ENCODE peak calls at places on chromosomes 1 and 21, in four cellular contexts. One of them, this sample, is unnamed.
A peak's percentile ranks its signal among the peaks of the same experiment; 100 is the strongest.

GRCh38 chr1:246218686-246219085 is 288.4 kb downstream of the SMYD3 start:
- DNase-seq in NCI-H2029 treated with DMSO at 0.1 percent for 48 hours: peak; percentile 22
- DNase-seq in nephron progenitor cell: no peak
- DNase-seq in psoas muscle: no peak
- DNase-seq in this sample: no peak

GRCh38 chr1:20601123-20601825 is 12.4 kb downstream of the CDA start:
- DNase-seq in NCI-H2029 treated with DMSO at 0.1 percent for 48 hours: no peak
- DNase-seq in nephron progenitor cell: no peak
- DNase-seq in psoas muscle: no peak
- DNase-seq in this sample: no peak

GRCh38 chr1:51594716-51595115 is 22.2 kb upstream of the OSBPL9 start:
- DNase-seq in NCI-H2029 treated with DMSO at 0.1 percent for 48 hours: no peak
- DNase-seq in nephron progenitor cell: no peak
- DNase-seq in psoas muscle: no peak
- DNase-seq in this sample: peak; percentile 31

GRCh38 chr1:11839727-11840705 is 7.6 kb downstream of the NPPA start:
- DNase-seq in NCI-H2029 treated with DMSO at 0.1 percent for 48 hours: no peak
- DNase-seq in nephron progenitor cell: no peak
- DNase-seq in psoas muscle: no peak
- DNase-seq in this sample: no peak

GRCh38 chr1:55623339-55623738 is 408.2 kb upstream of the USP24 start:
- DNase-seq in NCI-H2029 treated with DMSO at 0.1 percent for 48 hours: no peak
- DNase-seq in nephron progenitor cell: no peak
- DNase-seq in psoas muscle: peak; percentile 30
- DNase-seq in this sample: no peak

GRCh38 chr1:203405703-203406430 is 54.9 kb upstream of the FMOD start:
- DNase-seq in NCI-H2029 treated with DMSO at 0.1 percent for 48 hours: no peak
- DNase-seq in nephron progenitor cell: no peak
- DNase-seq in psoas muscle: no peak
- DNase-seq in this sample: no peak

GRCh38 chr1:166605137-166605536 is 234.1 kb upstream of the POGK start:
- DNase-seq in NCI-H2029 treated with DMSO at 0.1 percent for 48 hours: no peak
- DNase-seq in nephron progenitor cell: no peak
- DNase-seq in psoas muscle: no peak
- DNase-seq in this sample: no peak

GRCh38 chr21:45525153-45525909 is 16.9 kb downstream of the SLC19A1 start:
- DNase-seq in NCI-H2029 treated with DMSO at 0.1 percent for 48 hours: no peak
- DNase-seq in nephron progenitor cell: peak; percentile 12
- DNase-seq in psoas muscle: peak; percentile 50
- DNase-seq in this sample: no peak

GRCh38 chr1:205748398-205749093 is 1.4 kb downstream of the NUCKS1 start:
- DNase-seq in NCI-H2029 treated with DMSO at 0.1 percent for 48 hours: peak; percentile 27
- DNase-seq in nephron progenitor cell: peak; percentile 9
- DNase-seq in psoas muscle: no peak
- DNase-seq in this sample: no peak

GRCh38 chr1:156627313-156627880 is 8.2 kb downstream of the HAPLN2 start:
- DNase-seq in NCI-H2029 treated with DMSO at 0.1 percent for 48 hours: no peak
- DNase-seq in nephron progenitor cell: peak; percentile 64
- DNase-seq in psoas muscle: no peak
- DNase-seq in this sample: peak; percentile 73

GRCh38 chr1:41383094-41383852 is 22.0 kb downstream of the FOXO6 start:
- DNase-seq in NCI-H2029 treated with DMSO at 0.1 percent for 48 hours: no peak
- DNase-seq in nephron progenitor cell: peak; percentile 46
- DNase-seq in psoas muscle: no peak
- DNase-seq in this sample: peak; percentile 83

GRCh38 chr1:100972185-100972584 is 53.4 kb downstream of the DPH5 start:
- DNase-seq in NCI-H2029 treated with DMSO at 0.1 percent for 48 hours: no peak
- DNase-seq in nephron progenitor cell: no peak
- DNase-seq in psoas muscle: no peak
- DNase-seq in this sample: no peak

GRCh38 chr1:18200918-18201317 is 93.3 kb downstream of the IGSF21 start:
- DNase-seq in NCI-H2029 treated with DMSO at 0.1 percent for 48 hours: no peak
- DNase-seq in nephron progenitor cell: no peak
- DNase-seq in psoas muscle: no peak
- DNase-seq in this sample: no peak

GRCh38 chr1:192805832-192806323 is 3.0 kb upstream of the RGS2 start:
- DNase-seq in NCI-H2029 treated with DMSO at 0.1 percent for 48 hours: no peak
- DNase-seq in nephron progenitor cell: no peak
- DNase-seq in psoas muscle: no peak
- DNase-seq in this sample: peak; percentile 42

GRCh38 chr1:90614872-90615271 is 102.2 kb downstream of the BARHL2 start:
- DNase-seq in NCI-H2029 treated with DMSO at 0.1 percent for 48 hours: no peak
- DNase-seq in nephron progenitor cell: no peak
- DNase-seq in psoas muscle: no peak
- DNase-seq in this sample: peak; percentile 27

GRCh38 chr1:58573705-58574591 is 3.1 kb downstream of the TACSTD2 start:
- DNase-seq in NCI-H2029 treated with DMSO at 0.1 percent for 48 hours: no peak
- DNase-seq in nephron progenitor cell: no peak
- DNase-seq in psoas muscle: no peak
- DNase-seq in this sample: no peak

GRCh38 chr1:55443175-55443933 is 228.2 kb upstream of the USP24 start:
- DNase-seq in NCI-H2029 treated with DMSO at 0.1 percent for 48 hours: peak; percentile 10
- DNase-seq in nephron progenitor cell: no peak
- DNase-seq in psoas muscle: peak; percentile 87
- DNase-seq in this sample: no peak

GRCh38 chr1:180909462-180909976 is 3.2 kb upstream of the KIAA1614 start:
- DNase-seq in NCI-H2029 treated with DMSO at 0.1 percent for 48 hours: no peak
- DNase-seq in nephron progenitor cell: no peak
- DNase-seq in psoas muscle: no peak
- DNase-seq in this sample: no peak

GRCh38 chr1:192538407-192539311 is 36.9 kb upstream of the RGS1 start:
- DNase-seq in NCI-H2029 treated with DMSO at 0.1 percent for 48 hours: no peak
- DNase-seq in nephron progenitor cell: no peak
- DNase-seq in psoas muscle: no peak
- DNase-seq in this sample: no peak

GRCh38 chr21:44738621-44739020 is 27.2 kb upstream of the TSPEAR start:
- DNase-seq in NCI-H2029 treated with DMSO at 0.1 percent for 48 hours: no peak
- DNase-seq in nephron progenitor cell: no peak
- DNase-seq in psoas muscle: no peak
- DNase-seq in this sample: peak; percentile 10

GRCh38 chr1:7013833-7014639 is 228.8 kb downstream of the CAMTA1 start:
- DNase-seq in NCI-H2029 treated with DMSO at 0.1 percent for 48 hours: no peak
- DNase-seq in nephron progenitor cell: no peak
- DNase-seq in psoas muscle: no peak
- DNase-seq in this sample: peak; percentile 25

GRCh38 chr1:64834734-64835133 is 89.9 kb downstream of the RAVER2 start:
- DNase-seq in NCI-H2029 treated with DMSO at 0.1 percent for 48 hours: no peak
- DNase-seq in nephron progenitor cell: no peak
- DNase-seq in psoas muscle: no peak
- DNase-seq in this sample: no peak

GRCh38 chr1:40699787-40700186 is 8.3 kb downstream of the NFYC start:
- DNase-seq in NCI-H2029 treated with DMSO at 0.1 percent for 48 hours: no peak
- DNase-seq in nephron progenitor cell: no peak
- DNase-seq in psoas muscle: no peak
- DNase-seq in this sample: no peak

GRCh38 chr1:26900815-26901511 is 696 bp upstream of the GPATCH3 start:
- DNase-seq in NCI-H2029 treated with DMSO at 0.1 percent for 48 hours: no peak
- DNase-seq in nephron progenitor cell: no peak
- DNase-seq in psoas muscle: no peak
- DNase-seq in this sample: no peak

GRCh38 chr1:27726173-27726793 is 522 bp downstream of the FAM76A start:
- DNase-seq in NCI-H2029 treated with DMSO at 0.1 percent for 48 hours: no peak
- DNase-seq in nephron progenitor cell: peak; percentile 66
- DNase-seq in psoas muscle: peak; percentile 54
- DNase-seq in this sample: peak; percentile 89